ENCODE peak calls at places on chromosomes 7 and 10, in six cellular contexts. One of them, this sample, is unnamed.

GRCh38 chr10:118017071-118017740 is 29.5 kb downstream of the RAB11FIP2 start:
- DNase-seq in endothelial cell of umbilical vein: no peak
- DNase-seq in heart left ventricle: no peak
- DNase-seq in A673: no peak
- DNase-seq in choroid plexus epithelial cell: no peak
- DNase-seq in mucosa of descending colon: no peak
- DNase-seq in this sample: no peak

GRCh38 chr7:107051376-107051775 is 6.9 kb downstream of the PRKAR2B start:
- DNase-seq in choroid plexus epithelial cell: peak
- DNase-seq in endothelial cell of umbilical vein: peak
- DNase-seq in mucosa of descending colon: no peak
- DNase-seq in A673: no peak
- DNase-seq in heart left ventricle: no peak
- DNase-seq in this sample: no peak

GRCh38 chr7:25546306-25546705 is 318.0 kb upstream of the NPVF start:
- DNase-seq in heart left ventricle: no peak
- DNase-seq in mucosa of descending colon: no peak
- DNase-seq in choroid plexus epithelial cell: no peak
- DNase-seq in A673: no peak
- DNase-seq in endothelial cell of umbilical vein: no peak
- DNase-seq in this sample: no peak

GRCh38 chr10:124221356-124222297 is 128.2 kb upstream of the CHST15 start:
- DNase-seq in choroid plexus epithelial cell: peak
- DNase-seq in heart left ventricle: no peak
- DNase-seq in A673: no peak
- DNase-seq in mucosa of descending colon: no peak
- DNase-seq in endothelial cell of umbilical vein: peak
- DNase-seq in this sample: peak

GRCh38 chr7:105664816-105665525 is 83.7 kb upstream of the EFCAB10 start:
- DNase-seq in endothelial cell of umbilical vein: peak
- DNase-seq in choroid plexus epithelial cell: peak
- DNase-seq in mucosa of descending colon: no peak
- DNase-seq in heart left ventricle: no peak
- DNase-seq in A673: peak
- DNase-seq in this sample: peak

GRCh38 chr10:120455004-120455403 is 2.0 kb upstream of the PLPP4 start:
- DNase-seq in endothelial cell of umbilical vein: no peak
- DNase-seq in A673: no peak
- DNase-seq in choroid plexus epithelial cell: no peak
- DNase-seq in mucosa of descending colon: no peak
- DNase-seq in heart left ventricle: no peak
- DNase-seq in this sample: no peak

GRCh38 chr10:478471-479245 is 210.8 kb downstream of the DIP2C start:
- DNase-seq in endothelial cell of umbilical vein: no peak
- DNase-seq in mucosa of descending colon: no peak
- DNase-seq in A673: no peak
- DNase-seq in choroid plexus epithelial cell: no peak
- DNase-seq in heart left ventricle: no peak
- DNase-seq in this sample: no peak

GRCh38 chr10:21510218-21511070 is 15.0 kb downstream of the SKIDA1 start:
- DNase-seq in heart left ventricle: no peak
- DNase-seq in mucosa of descending colon: no peak
- DNase-seq in endothelial cell of umbilical vein: no peak
- DNase-seq in choroid plexus epithelial cell: peak
- DNase-seq in A673: no peak
- DNase-seq in this sample: no peak

GRCh38 chr7:75916685-75917634 is 2.0 kb downstream of the POR start:
- DNase-seq in heart left ventricle: no peak
- DNase-seq in endothelial cell of umbilical vein: no peak
- DNase-seq in choroid plexus epithelial cell: no peak
- DNase-seq in A673: no peak
- DNase-seq in mucosa of descending colon: no peak
- DNase-seq in this sample: no peak

GRCh38 chr7:116236020-116236630 is 25.8 kb downstream of the TES start:
- DNase-seq in mucosa of descending colon: peak
- DNase-seq in endothelial cell of umbilical vein: peak
- DNase-seq in heart left ventricle: no peak
- DNase-seq in choroid plexus epithelial cell: peak
- DNase-seq in A673: peak
- DNase-seq in this sample: no peak

GRCh38 chr10:35364808-35365207 is 28.5 kb downstream of the CCNY start:
- DNase-seq in endothelial cell of umbilical vein: no peak
- DNase-seq in heart left ventricle: no peak
- DNase-seq in A673: no peak
- DNase-seq in mucosa of descending colon: peak
- DNase-seq in choroid plexus epithelial cell: no peak
- DNase-seq in this sample: no peak

GRCh38 chr7:135169936-135170222 is 628 bp downstream of the CYREN start:
- DNase-seq in mucosa of descending colon: no peak
- DNase-seq in heart left ventricle: no peak
- DNase-seq in choroid plexus epithelial cell: peak
- DNase-seq in A673: peak
- DNase-seq in endothelial cell of umbilical vein: no peak
- DNase-seq in this sample: no peak

GRCh38 chr10:1966698-1967097 is 229.4 kb upstream of the ADARB2 start:
- DNase-seq in choroid plexus epithelial cell: no peak
- DNase-seq in A673: peak
- DNase-seq in heart left ventricle: no peak
- DNase-seq in mucosa of descending colon: no peak
- DNase-seq in endothelial cell of umbilical vein: no peak
- DNase-seq in this sample: no peak

GRCh38 chr10:126917375-126917774 is 12.1 kb downstream of the DOCK1 start:
- DNase-seq in heart left ventricle: no peak
- DNase-seq in A673: no peak
- DNase-seq in endothelial cell of umbilical vein: no peak
- DNase-seq in mucosa of descending colon: no peak
- DNase-seq in choroid plexus epithelial cell: no peak
- DNase-seq in this sample: no peak

GRCh38 chr10:33315891-33316290 is 18.6 kb downstream of the NRP1 start:
- DNase-seq in choroid plexus epithelial cell: peak
- DNase-seq in endothelial cell of umbilical vein: peak
- DNase-seq in heart left ventricle: no peak
- DNase-seq in A673: no peak
- DNase-seq in mucosa of descending colon: no peak
- DNase-seq in this sample: no peak

GRCh38 chr10:43221419-43222293 is 45.2 kb downstream of the RASGEF1A start:
- DNase-seq in endothelial cell of umbilical vein: no peak
- DNase-seq in A673: no peak
- DNase-seq in choroid plexus epithelial cell: no peak
- DNase-seq in mucosa of descending colon: no peak
- DNase-seq in heart left ventricle: peak
- DNase-seq in this sample: no peak

GRCh38 chr7:41046221-41046761 is 656.6 kb downstream of the INHBA start:
- DNase-seq in endothelial cell of umbilical vein: no peak
- DNase-seq in mucosa of descending colon: no peak
- DNase-seq in A673: no peak
- DNase-seq in choroid plexus epithelial cell: peak
- DNase-seq in heart left ventricle: peak
- DNase-seq in this sample: peak

GRCh38 chr10:113550365-113550764 is 2.5 kb upstream of the HABP2 start:
- DNase-seq in endothelial cell of umbilical vein: peak
- DNase-seq in mucosa of descending colon: no peak
- DNase-seq in choroid plexus epithelial cell: peak
- DNase-seq in A673: peak
- DNase-seq in heart left ventricle: no peak
- DNase-seq in this sample: peak

GRCh38 chr7:15995027-15995426 is 308.5 kb upstream of the MEOX2 start:
- DNase-seq in choroid plexus epithelial cell: no peak
- DNase-seq in endothelial cell of umbilical vein: no peak
- DNase-seq in heart left ventricle: peak
- DNase-seq in mucosa of descending colon: no peak
- DNase-seq in A673: no peak
- DNase-seq in this sample: no peak

GRCh38 chr10:4051011-4051407 is 266.0 kb upstream of the KLF6 start:
- DNase-seq in endothelial cell of umbilical vein: peak
- DNase-seq in mucosa of descending colon: peak
- DNase-seq in heart left ventricle: peak
- DNase-seq in A673: no peak
- DNase-seq in choroid plexus epithelial cell: peak
- DNase-seq in this sample: no peak

GRCh38 chr10:598415-599170 is 90.9 kb downstream of the DIP2C start:
- DNase-seq in heart left ventricle: no peak
- DNase-seq in choroid plexus epithelial cell: peak
- DNase-seq in endothelial cell of umbilical vein: no peak
- DNase-seq in A673: peak
- DNase-seq in mucosa of descending colon: no peak
- DNase-seq in this sample: peak

GRCh38 chr7:1401011-1401410 is 58.3 kb downstream of the MICALL2 start:
- DNase-seq in A673: no peak
- DNase-seq in choroid plexus epithelial cell: no peak
- DNase-seq in mucosa of descending colon: no peak
- DNase-seq in endothelial cell of umbilical vein: no peak
- DNase-seq in heart left ventricle: no peak
- DNase-seq in this sample: no peak

GRCh38 chr7:1402110-1402790 is 57.0 kb downstream of the MICALL2 start:
- DNase-seq in mucosa of descending colon: no peak
- DNase-seq in endothelial cell of umbilical vein: no peak
- DNase-seq in A673: no peak
- DNase-seq in choroid plexus epithelial cell: no peak
- DNase-seq in heart left ventricle: no peak
- DNase-seq in this sample: no peak

GRCh38 chr7:1404881-1405548 is 54.3 kb downstream of the MICALL2 start:
- DNase-seq in endothelial cell of umbilical vein: no peak
- DNase-seq in choroid plexus epithelial cell: no peak
- DNase-seq in mucosa of descending colon: no peak
- DNase-seq in A673: peak
- DNase-seq in heart left ventricle: no peak
- DNase-seq in this sample: no peak

GRCh38 chr7:1402791-1403755 is 56.2 kb downstream of the MICALL2 start:
- DNase-seq in heart left ventricle: no peak
- DNase-seq in mucosa of descending colon: no peak
- DNase-seq in A673: no peak
- DNase-seq in endothelial cell of umbilical vein: no peak
- DNase-seq in choroid plexus epithelial cell: no peak
- DNase-seq in this sample: no peak

DNA sequence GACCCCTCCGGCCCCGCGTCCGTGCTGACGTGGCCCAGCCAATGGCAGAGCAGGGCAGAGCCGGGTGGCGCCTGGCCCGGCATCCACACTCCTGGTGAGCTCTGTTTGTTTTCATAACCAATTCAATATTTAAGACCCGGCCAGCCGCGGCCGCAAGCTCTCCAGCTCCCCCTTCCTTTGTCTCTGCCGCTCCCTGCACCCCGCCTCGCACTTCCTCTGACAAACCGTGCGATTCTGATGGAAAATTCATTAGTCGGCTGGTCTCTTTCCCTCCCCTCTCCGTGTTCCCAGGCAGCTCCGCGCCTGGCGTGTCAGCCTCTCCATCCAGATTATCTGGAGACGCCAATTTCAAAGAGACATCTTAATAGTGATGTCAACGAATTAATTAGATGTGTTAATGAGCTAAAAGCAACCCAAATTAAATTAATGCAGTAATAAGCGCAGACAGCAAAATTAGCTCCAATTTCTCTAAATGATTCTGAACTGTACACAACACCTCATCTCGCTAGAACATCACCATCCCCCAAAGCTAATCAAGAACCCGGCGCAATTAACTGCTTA is 55.3 kb downstream of the MICALL2 start:
- DNase-seq in endothelial cell of umbilical vein: peak
- DNase-seq in mucosa of descending colon: no peak
- DNase-seq in heart left ventricle: no peak
- DNase-seq in A673: peak
- DNase-seq in choroid plexus epithelial cell: peak
- DNase-seq in this sample: peak
- TF ChIP-seq CTCF in endothelial cell of umbilical vein: peak
- TF ChIP-seq CTCF in mucosa of descending colon: no peak
- TF ChIP-seq CTCF in heart left ventricle: peak
- TF ChIP-seq CTCF in A673: peak
- TF ChIP-seq CTCF in choroid plexus epithelial cell: peak
- TF ChIP-seq CTCF in this sample: peak

DNA sequence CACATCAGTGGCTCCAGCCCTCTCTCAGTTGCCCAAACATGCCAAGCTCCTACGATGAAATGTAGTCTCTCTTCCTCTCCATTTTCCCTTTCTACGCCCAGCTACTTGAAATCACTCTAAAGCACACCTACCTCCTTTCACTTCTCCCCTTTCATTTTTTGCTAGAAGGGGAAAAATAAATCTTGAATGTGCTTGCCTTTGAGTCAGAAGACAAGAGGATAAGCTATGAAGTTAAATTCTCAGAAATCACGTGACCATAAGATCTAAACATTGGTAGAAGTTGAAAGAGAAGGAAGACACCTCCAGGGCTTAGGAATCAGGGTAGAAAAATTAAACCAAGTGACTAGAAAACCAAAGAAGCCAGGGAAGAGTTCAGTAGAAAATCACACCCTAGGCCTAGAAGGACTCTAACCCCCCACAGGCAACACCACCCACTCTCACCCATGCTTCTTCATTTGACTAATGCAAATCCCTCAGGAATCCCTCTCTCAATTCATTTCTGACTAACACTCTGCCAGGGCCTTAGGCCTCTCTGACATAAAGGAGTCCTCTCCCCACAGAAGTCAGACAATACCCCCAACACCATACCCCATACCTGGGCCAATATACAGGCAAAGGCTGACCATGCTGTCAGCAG is 85.0 kb downstream of the ELMO1 start:
- DNase-seq in endothelial cell of umbilical vein: no peak
- DNase-seq in mucosa of descending colon: no peak
- DNase-seq in heart left ventricle: no peak
- DNase-seq in choroid plexus epithelial cell: no peak
- DNase-seq in A673: no peak
- DNase-seq in this sample: no peak
- H3K4me3 ChIP-seq in endothelial cell of umbilical vein: no peak
- H3K4me3 ChIP-seq in mucosa of descending colon: no peak
- H3K4me3 ChIP-seq in heart left ventricle: no peak
- H3K4me3 ChIP-seq in choroid plexus epithelial cell: no peak
- H3K4me3 ChIP-seq in A673: no peak
- H3K4me3 ChIP-seq in this sample: no peak

DNA sequence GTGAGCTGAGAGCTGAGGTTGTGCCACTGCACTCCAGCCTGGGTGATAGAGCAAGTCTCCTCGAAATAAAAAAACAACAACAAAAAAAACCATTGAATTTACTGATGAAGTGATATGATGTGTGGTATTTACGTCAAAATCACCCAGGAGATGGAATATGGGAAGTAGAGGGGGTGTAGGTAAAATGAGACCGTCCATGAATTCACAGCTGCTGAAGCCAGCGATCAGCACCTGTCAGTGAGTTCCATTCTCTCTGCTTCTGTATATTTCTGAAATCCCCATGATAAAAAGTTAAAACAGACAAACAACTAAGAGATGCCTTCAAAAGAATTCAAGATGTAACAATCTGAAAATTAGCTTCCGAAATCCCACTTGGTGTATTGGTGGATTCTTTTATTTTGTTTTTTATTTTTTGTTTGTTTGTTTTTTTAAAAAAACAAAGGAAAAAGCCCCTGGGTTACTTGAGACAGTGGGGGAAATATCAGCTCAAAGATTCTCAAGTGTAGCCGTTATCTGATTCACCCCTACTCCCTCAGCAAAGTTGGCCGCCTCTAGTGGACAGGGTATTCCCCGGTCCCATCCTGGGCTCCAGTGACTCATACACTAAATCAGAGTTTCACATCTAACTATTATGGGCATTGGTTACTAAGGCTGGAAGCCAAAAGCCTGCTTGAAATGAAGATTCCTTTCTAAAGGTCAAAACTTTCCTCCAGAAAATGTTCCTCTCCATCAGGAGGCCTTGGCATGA is 76.4 kb downstream of the MAP3K8 start:
- DNase-seq in endothelial cell of umbilical vein: no peak
- DNase-seq in A673: no peak
- DNase-seq in mucosa of descending colon: no peak
- DNase-seq in choroid plexus epithelial cell: peak
- DNase-seq in heart left ventricle: no peak
- DNase-seq in this sample: peak
- TF ChIP-seq CTCF in endothelial cell of umbilical vein: no peak
- TF ChIP-seq CTCF in A673: no peak
- TF ChIP-seq CTCF in mucosa of descending colon: no peak
- TF ChIP-seq CTCF in choroid plexus epithelial cell: peak
- TF ChIP-seq CTCF in heart left ventricle: no peak
- TF ChIP-seq CTCF in this sample: peak

GRCh38 chr7:23234569-23235296 is 11.8 kb upstream of the GPNMB start:
- DNase-seq in A673: no peak
- DNase-seq in mucosa of descending colon: no peak
- DNase-seq in heart left ventricle: no peak
- DNase-seq in choroid plexus epithelial cell: peak
- DNase-seq in endothelial cell of umbilical vein: no peak
- DNase-seq in this sample: no peak
- H3K4me3 ChIP-seq in A673: no peak
- H3K4me3 ChIP-seq in mucosa of descending colon: no peak
- H3K4me3 ChIP-seq in heart left ventricle: no peak
- H3K4me3 ChIP-seq in choroid plexus epithelial cell: no peak
- H3K4me3 ChIP-seq in endothelial cell of umbilical vein: no peak
- H3K4me3 ChIP-seq in this sample: no peak

This sample was measured in astrocyte of the cerebellum.